ENCODE peak calls at places on chromosome 2, in four cellular contexts. One of them, this sample, is unnamed.

GRCh38 chr2:60987041-60987440 is 30.5 kb upstream of the PEX13 start:
- DNase-seq in astrocyte: no peak
- DNase-seq in PC-9: no peak
- DNase-seq in endothelial cell of umbilical vein: no peak
- DNase-seq in this sample: no peak

GRCh38 chr2:64153811-64154210 is 9.6 kb upstream of the PELI1 start:
- DNase-seq in astrocyte: no peak
- DNase-seq in PC-9: no peak
- DNase-seq in endothelial cell of umbilical vein: no peak
- DNase-seq in this sample: peak; percentile 24

GRCh38 chr2:67694464-67694863 is 297.3 kb downstream of the ETAA1 start:
- DNase-seq in astrocyte: no peak
- DNase-seq in PC-9: no peak
- DNase-seq in endothelial cell of umbilical vein: no peak
- DNase-seq in this sample: no peak

GRCh38 chr2:231707625-231708049 is 688 bp upstream of the PTMA start:
- DNase-seq in astrocyte: no peak
- DNase-seq in PC-9: peak; percentile 55
- DNase-seq in endothelial cell of umbilical vein: peak; percentile 69
- DNase-seq in this sample: peak; percentile 80

GRCh38 chr2:201129044-201129505 is 13.1 kb downstream of the CFLAR start:
- DNase-seq in astrocyte: peak; percentile 92
- DNase-seq in PC-9: peak; percentile 65
- DNase-seq in endothelial cell of umbilical vein: peak; percentile 88
- DNase-seq in this sample: no peak

GRCh38 chr2:66753247-66754019 is 318.5 kb downstream of the MEIS1 start:
- DNase-seq in astrocyte: no peak
- DNase-seq in PC-9: no peak
- DNase-seq in endothelial cell of umbilical vein: no peak
- DNase-seq in this sample: no peak

GRCh38 chr2:238401539-238401938 is 25.2 kb upstream of the ASB1 start:
- DNase-seq in astrocyte: no peak
- DNase-seq in PC-9: no peak
- DNase-seq in endothelial cell of umbilical vein: no peak
- DNase-seq in this sample: no peak

GRCh38 chr2:68824831-68825230 is 46.4 kb downstream of the BMP10 start:
- DNase-seq in astrocyte: peak; percentile 79
- DNase-seq in PC-9: no peak
- DNase-seq in endothelial cell of umbilical vein: no peak
- DNase-seq in this sample: no peak

GRCh38 chr2:5594288-5594687 is 97.9 kb upstream of the SOX11 start:
- DNase-seq in astrocyte: peak; percentile 54
- DNase-seq in PC-9: no peak
- DNase-seq in endothelial cell of umbilical vein: no peak
- DNase-seq in this sample: no peak

GRCh38 chr2:46657042-46657504 is 177.7 kb downstream of the TMEM247 start:
- DNase-seq in astrocyte: no peak
- DNase-seq in PC-9: no peak
- DNase-seq in endothelial cell of umbilical vein: peak; percentile 28
- DNase-seq in this sample: peak; percentile 42

GRCh38 chr2:241728627-241729026 is 5.8 kb upstream of the D2HGDH start:
- DNase-seq in astrocyte: no peak
- DNase-seq in PC-9: no peak
- DNase-seq in endothelial cell of umbilical vein: peak; percentile 32
- DNase-seq in this sample: no peak

GRCh38 chr2:232937278-232937906 is 67.3 kb downstream of the SNORC start:
- DNase-seq in astrocyte: peak; percentile 65
- DNase-seq in PC-9: peak; percentile 61
- DNase-seq in endothelial cell of umbilical vein: no peak
- DNase-seq in this sample: no peak

GRCh38 chr2:191696960-191697359 is 19.0 kb downstream of the NABP1 start:
- DNase-seq in astrocyte: no peak
- DNase-seq in PC-9: no peak
- DNase-seq in endothelial cell of umbilical vein: no peak
- DNase-seq in this sample: no peak

GRCh38 chr2:223805008-223805407 is 32.4 kb downstream of the AP1S3 start:
- DNase-seq in astrocyte: no peak
- DNase-seq in PC-9: no peak
- DNase-seq in endothelial cell of umbilical vein: no peak
- DNase-seq in this sample: no peak

GRCh38 chr2:185208261-185208660 is 530.3 kb upstream of the FSIP2 start:
- DNase-seq in astrocyte: peak; percentile 18
- DNase-seq in PC-9: no peak
- DNase-seq in endothelial cell of umbilical vein: no peak
- DNase-seq in this sample: peak; percentile 75

GRCh38 chr2:229715895-229716507 is 1.6 kb upstream of the DNER start:
- DNase-seq in astrocyte: no peak
- DNase-seq in PC-9: no peak
- DNase-seq in endothelial cell of umbilical vein: peak; percentile 10
- DNase-seq in this sample: peak; percentile 65

GRCh38 chr2:172195836-172196376 is 93.2 kb upstream of the DLX2 start:
- DNase-seq in astrocyte: no peak
- DNase-seq in PC-9: peak; percentile 47
- DNase-seq in endothelial cell of umbilical vein: no peak
- DNase-seq in this sample: no peak

GRCh38 chr2:26527726-26528125 is 49.8 kb upstream of the OTOF start:
- DNase-seq in astrocyte: no peak
- DNase-seq in PC-9: no peak
- DNase-seq in endothelial cell of umbilical vein: no peak
- DNase-seq in this sample: no peak

GRCh38 chr2:43484323-43484930 is 111.4 kb downstream of the THADA start:
- DNase-seq in astrocyte: peak; percentile 66
- DNase-seq in PC-9: peak; percentile 78
- DNase-seq in endothelial cell of umbilical vein: peak; percentile 84
- DNase-seq in this sample: peak; percentile 82

GRCh38 chr2:66850406-66850805 is 415.5 kb downstream of the MEIS1 start:
- DNase-seq in astrocyte: no peak
- DNase-seq in PC-9: no peak
- DNase-seq in endothelial cell of umbilical vein: no peak
- DNase-seq in this sample: peak; percentile 10

DNA sequence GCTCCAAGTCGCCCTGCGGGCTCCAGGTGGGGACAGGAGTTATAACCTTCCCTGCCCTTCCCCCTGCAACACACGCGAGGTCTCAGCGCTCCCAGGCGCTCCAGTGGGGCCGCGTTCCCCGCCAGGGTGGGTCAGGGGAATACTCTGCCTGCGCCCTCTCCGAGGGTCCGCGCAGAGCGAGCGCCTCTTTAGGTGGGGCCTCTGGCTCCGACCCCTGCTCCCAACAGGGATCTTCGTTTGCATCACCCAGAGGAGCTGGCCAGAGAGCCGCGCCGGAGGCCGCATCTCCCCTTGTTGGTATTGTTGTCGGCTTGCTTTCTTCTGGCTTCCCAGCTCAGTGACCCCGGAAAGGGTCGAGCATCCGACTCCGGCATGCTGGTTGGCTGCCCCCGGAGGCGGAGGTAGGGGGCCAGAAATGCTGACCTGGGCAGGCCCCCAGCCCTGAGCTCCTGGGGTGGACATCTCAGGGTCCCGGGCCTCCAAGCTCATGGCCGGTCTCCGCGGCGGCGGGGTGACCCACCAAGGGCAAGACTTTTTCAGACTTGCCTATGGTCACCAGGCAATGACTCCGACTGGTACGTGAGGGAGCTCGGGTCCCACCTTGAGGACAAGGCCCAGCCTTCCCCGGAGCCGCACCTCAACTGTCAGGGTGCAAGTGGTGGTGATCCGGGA is 11.2 kb upstream of the EN1 start:
- DNase-seq in astrocyte: no peak
- DNase-seq in PC-9: no peak
- DNase-seq in endothelial cell of umbilical vein: no peak
- DNase-seq in this sample: peak; percentile 71
- TF ChIP-seq EZH2 in astrocyte: peak; percentile 44
- TF ChIP-seq EZH2 in PC-9: no peak
- TF ChIP-seq EZH2 in endothelial cell of umbilical vein: no peak
- TF ChIP-seq EZH2 in this sample: peak; percentile 91

GRCh38 chr2:216804357-216805350 is 55.2 kb downstream of the TNP1 start:
- DNase-seq in astrocyte: no peak
- DNase-seq in PC-9: no peak
- DNase-seq in endothelial cell of umbilical vein: no peak
- DNase-seq in this sample: no peak
- H3K27ac ChIP-seq in astrocyte: no peak overlapping the region
- H3K27ac ChIP-seq in PC-9: no peak overlapping the region
- H3K27ac ChIP-seq in endothelial cell of umbilical vein: no peak overlapping the region
- H3K27ac ChIP-seq in this sample: no peak overlapping the region

DNA sequence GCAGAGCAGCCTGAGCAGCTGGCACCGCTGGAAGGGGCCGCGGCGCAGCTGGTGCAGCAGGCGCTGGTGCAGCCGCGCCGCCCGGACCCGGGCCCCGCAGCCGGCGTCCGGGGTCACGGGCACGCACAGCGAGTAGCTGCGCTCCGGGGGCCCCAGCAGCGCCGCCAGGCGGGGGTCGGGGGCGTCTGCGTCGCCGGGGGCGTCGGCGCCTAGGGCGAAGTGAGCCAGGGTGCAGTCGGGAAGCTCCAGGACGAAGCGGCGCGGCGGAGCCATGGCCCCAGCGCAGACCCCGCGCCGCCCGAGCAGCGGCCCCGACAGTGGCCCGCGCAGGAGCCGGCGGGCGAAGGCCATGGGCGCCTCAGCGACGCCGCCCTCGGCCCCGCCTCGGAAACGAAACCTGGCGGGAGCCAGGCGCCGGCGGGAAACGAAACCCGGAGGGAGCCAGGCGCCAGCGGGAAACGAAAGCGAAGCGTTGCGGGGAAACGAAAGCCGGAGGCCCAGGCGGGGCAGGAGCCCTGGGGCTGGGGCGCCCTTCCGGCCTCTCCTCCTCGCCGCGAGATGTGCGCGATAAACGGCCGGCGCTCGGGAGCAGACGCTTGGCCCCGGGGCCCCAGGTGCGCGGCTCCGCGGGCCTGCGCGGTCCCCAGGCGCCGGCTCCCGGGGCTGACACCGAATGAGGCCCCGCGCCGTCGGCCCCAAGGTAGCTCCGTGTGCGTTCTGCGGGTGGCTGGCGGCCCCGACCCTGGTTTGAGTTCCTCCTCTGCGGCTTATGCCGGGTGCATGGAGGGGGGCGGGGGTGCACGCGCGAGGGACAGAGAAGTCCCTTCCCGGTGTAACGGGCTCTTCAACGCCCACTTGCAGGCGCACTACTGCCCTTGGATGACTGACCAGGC is at the start of gene CMPK2:
- DNase-seq in astrocyte: peak; percentile 31
- DNase-seq in PC-9: no peak
- DNase-seq in endothelial cell of umbilical vein: peak; percentile 13
- DNase-seq in this sample: peak; percentile 67
- TF ChIP-seq EZH2 in astrocyte: peak; percentile 55
- TF ChIP-seq EZH2 in PC-9: no peak
- TF ChIP-seq EZH2 in endothelial cell of umbilical vein: peak; percentile 47
- TF ChIP-seq EZH2 in this sample: peak; percentile 76

GRCh38 chr2:21102356-21102755 is 21.4 kb upstream of the TDRD15 start:
- DNase-seq in astrocyte: no peak
- DNase-seq in PC-9: no peak
- DNase-seq in endothelial cell of umbilical vein: no peak
- DNase-seq in this sample: no peak

GRCh38 chr2:21099281-21099907 is 24.4 kb upstream of the TDRD15 start:
- DNase-seq in astrocyte: no peak
- DNase-seq in PC-9: no peak
- DNase-seq in endothelial cell of umbilical vein: no peak
- DNase-seq in this sample: no peak

GRCh38 chr2:21098294-21098693 is 25.5 kb upstream of the TDRD15 start:
- DNase-seq in astrocyte: no peak
- DNase-seq in PC-9: no peak
- DNase-seq in endothelial cell of umbilical vein: no peak
- DNase-seq in this sample: no peak

GRCh38 chr2:21103274-21103891 is 20.4 kb upstream of the TDRD15 start:
- DNase-seq in astrocyte: no peak
- DNase-seq in PC-9: no peak
- DNase-seq in endothelial cell of umbilical vein: peak; percentile 60
- DNase-seq in this sample: no peak

GRCh38 chr2:21104030-21104660 is 19.6 kb upstream of the TDRD15 start:
- DNase-seq in astrocyte: no peak
- DNase-seq in PC-9: no peak
- DNase-seq in endothelial cell of umbilical vein: no peak
- DNase-seq in this sample: no peak
- H3K27ac ChIP-seq in astrocyte: no peak overlapping the region
- H3K27ac ChIP-seq in PC-9: no peak overlapping the region
- H3K27ac ChIP-seq in endothelial cell of umbilical vein: no peak overlapping the region
- H3K27ac ChIP-seq in this sample: no peak overlapping the region

DNA sequence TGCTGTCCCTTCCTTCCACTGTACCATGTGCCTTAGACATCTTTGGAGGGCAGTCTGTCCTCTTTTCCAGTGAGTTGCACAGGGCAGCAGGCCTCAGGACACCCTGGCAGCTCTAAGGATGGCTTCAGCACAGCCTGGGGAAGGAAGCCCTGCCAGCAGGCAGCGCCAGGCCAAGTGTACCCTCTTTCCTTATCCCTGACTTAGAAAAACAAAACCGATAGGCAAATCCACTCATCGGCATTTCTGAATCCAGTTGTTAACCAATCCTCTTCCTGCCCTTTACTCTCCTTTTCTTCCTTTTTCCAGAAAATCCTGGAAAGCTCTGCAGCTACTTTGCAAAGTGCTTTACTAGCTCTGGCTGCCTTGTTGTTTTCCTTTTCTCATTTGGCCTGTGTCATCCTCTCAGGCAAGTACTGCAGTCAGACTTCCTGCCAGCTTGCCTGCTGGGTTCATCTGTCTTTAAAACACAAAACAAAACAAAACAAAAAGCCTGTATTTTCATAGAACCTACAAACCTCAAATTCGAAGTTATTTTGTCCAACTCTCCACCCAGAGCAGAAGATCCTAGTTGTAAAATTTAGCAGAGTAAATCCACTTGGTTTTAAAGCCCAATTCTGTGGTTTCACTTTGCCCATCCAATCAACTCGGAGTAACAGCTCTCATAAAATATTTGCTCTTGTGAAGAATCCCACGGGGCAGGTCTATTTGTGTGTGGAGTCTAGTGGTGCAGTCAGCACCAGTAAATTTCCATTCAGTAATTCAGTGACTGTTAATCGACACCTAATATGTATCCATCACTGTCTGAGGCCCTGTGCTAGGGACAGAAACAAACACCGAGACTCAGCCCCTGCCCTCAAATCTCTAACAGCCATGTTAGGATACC is 45.2 kb downstream of the PCBP1 start:
- DNase-seq in astrocyte: peak; percentile 37
- DNase-seq in PC-9: peak; percentile 80
- DNase-seq in endothelial cell of umbilical vein: peak; percentile 87
- DNase-seq in this sample: no peak
- TF ChIP-seq EZH2 in astrocyte: no peak
- TF ChIP-seq EZH2 in PC-9: no peak
- TF ChIP-seq EZH2 in endothelial cell of umbilical vein: no peak
- TF ChIP-seq EZH2 in this sample: no peak

This sample was measured in neural progenitor cell.